ENCODE peak calls at places on chromosomes 11 and 22, in five cellular contexts. F is dorsolateral prefrontal cortex, G is HL-60, B is WTC11, R is endothelial cell. K is an unnamed sample.

GRCh38 chr22:23180301-23180892 is at the start of gene BCR:
- DNase-seq in F (peak; percentile 58), G (no peak), B (peak; percentile 52), R (peak; percentile 75), K (no peak)

GRCh38 chr11:97717922-97718321 is 1302.8 kb upstream of the CNTN5 start:
- DNase-seq in F (no peak), G (no peak), B (no peak), R (no peak), K (no peak)

GRCh38 chr22:42964994-42965699 is 49.8 kb downstream of the PACSIN2 start:
- DNase-seq in F (no peak), G (no peak), B (peak; percentile 38), R (no peak), K (no peak)

GRCh38 chr22:27122561-27122960 is 465.2 kb downstream of the MIAT start:
- DNase-seq in F (no peak), G (no peak), B (no peak), R (no peak), K (no peak)

GRCh38 chr11:11607772-11608171 is 14.0 kb downstream of the GALNT18 start:
- DNase-seq in F (no peak), G (no peak), B (no peak), R (no peak), K (no peak)

GRCh38 chr22:23862103-23862502 is 4.4 kb downstream of the SLC2A11 start:
- DNase-seq in F (no peak), G (no peak), B (peak; percentile 60), R (peak; percentile 55), K (no peak)

GRCh38 chr22:30843245-30843644 is 125.3 kb downstream of the MORC2 start:
- DNase-seq in F (no peak), G (no peak), B (no peak), R (no peak), K (no peak)

GRCh38 chr11:36354221-36355003 is 58.3 kb downstream of the PRR5L start:
- DNase-seq in F (no peak), G (no peak), B (no peak), R (no peak), K (no peak)

GRCh38 chr22:24427500-24428164 is at the start of gene ADORA2A:
- DNase-seq in F (no peak), G (peak; percentile 60), B (no peak), R (no peak), K (peak; percentile 88)

GRCh38 chr22:17580461-17581031 is 17.2 kb downstream of the SLC25A18 start:
- DNase-seq in F (no peak), G (no peak), B (peak; percentile 51), R (no peak), K (no peak)

GRCh38 chr11:106695506-106695905 is 322.8 kb downstream of the GUCY1A2 start:
- DNase-seq in F (no peak), G (no peak), B (no peak), R (no peak), K (no peak)

GRCh38 chr11:34235591-34236071 is 122.2 kb downstream of the ABTB2 start:
- DNase-seq in F (no peak), G (no peak), B (no peak), R (no peak), K (no peak)

GRCh38 chr11:73001615-73002014 is 140.5 kb downstream of the FCHSD2 start:
- DNase-seq in F (no peak), G (no peak), B (no peak), R (no peak), K (no peak)

GRCh38 chr11:123018702-123019101 is 37.1 kb upstream of the BSX start:
- DNase-seq in F (no peak), G (no peak), B (no peak), R (no peak), K (no peak)

GRCh38 chr11:123020968-123021367 is 39.3 kb upstream of the BSX start:
- DNase-seq in F (no peak), G (peak; percentile 17), B (peak; percentile 36), R (peak; percentile 32), K (no peak)
- TF ChIP-seq CTCF in F (peak; percentile 42), G (peak; percentile 89), B (no peak), R (peak; percentile 36), K (peak; percentile 71)

GRCh38 chr11:47216141-47216798 is 1.5 kb downstream of the DDB2 start:
- DNase-seq in F (no peak), G (no peak), B (no peak), R (no peak), K (no peak)
- TF ChIP-seq CTCF in F (no peak), G (no peak), B (no peak), R (no peak), K (no peak)

GRCh38 chr11:43515090-43515489 is 156.4 kb downstream of the TTC17 start:
- DNase-seq in F (no peak), G (no peak), B (peak; percentile 57), R (peak; percentile 24), K (no peak)
- TF ChIP-seq CTCF in F (no peak), G (no peak), B (no peak), R (no peak), K (no peak)

DNA sequence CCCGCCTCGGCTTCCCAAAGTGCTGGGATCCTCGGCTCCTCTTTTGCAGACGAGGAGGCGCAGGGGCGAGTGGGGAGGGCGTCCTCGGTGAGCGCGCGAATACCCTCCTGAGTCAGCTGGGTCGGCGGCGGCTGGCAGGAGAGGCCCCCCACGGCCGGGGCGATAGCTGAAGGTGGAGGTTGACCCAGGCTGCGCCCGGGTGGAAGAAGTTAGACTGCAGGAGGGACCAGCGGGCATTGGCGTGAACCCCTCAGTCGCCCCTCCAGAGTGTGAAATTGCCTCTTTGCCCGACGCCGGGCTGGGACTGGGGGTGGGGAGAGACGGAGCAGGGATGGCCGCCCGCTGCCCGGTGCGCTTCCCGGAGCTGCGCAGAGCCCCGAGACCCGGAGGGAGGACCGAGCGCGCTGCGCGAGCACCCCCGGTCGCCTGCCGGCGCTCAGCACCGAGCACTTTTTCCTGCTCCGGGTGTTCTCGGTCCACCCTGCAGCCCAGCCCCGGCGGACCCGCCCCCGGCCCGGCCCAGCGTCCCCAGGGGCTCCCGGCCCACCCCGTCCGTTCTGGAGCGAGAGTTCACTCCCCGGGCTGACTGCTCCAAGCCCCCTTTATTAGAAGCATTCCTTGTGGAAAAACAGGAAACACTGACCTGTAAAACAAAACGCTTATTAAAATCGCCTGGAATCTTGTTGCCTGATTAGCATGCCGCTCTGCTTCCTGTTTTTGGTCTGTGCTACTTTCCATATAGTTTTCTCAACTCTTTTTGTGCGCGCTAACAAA is 13.7 kb upstream of the CPT1A start:
- DNase-seq in F (no peak), G (peak; percentile 51), B (peak; percentile 51), R (peak; percentile 42), K (no peak)
- TF ChIP-seq CTCF in F (peak; percentile 51), G (no peak), B (no peak), R (no peak), K (no peak)

GRCh38 chr11:63489879-63490278 is 1.1 kb downstream of the PLAAT5 start:
- DNase-seq in F (no peak), G (no peak), B (peak; percentile 39), R (no peak), K (no peak)
- TF ChIP-seq CTCF in F (peak; percentile 12), G (no peak), B (no peak), R (no peak), K (no peak)

GRCh38 chr11:133967599-133968238 is 11.0 kb upstream of the IGSF9B start:
- DNase-seq in F (no peak), G (no peak), B (no peak), R (no peak), K (no peak)

GRCh38 chr11:133968300-133968699 is 11.5 kb upstream of the IGSF9B start:
- DNase-seq in F (no peak), G (no peak), B (peak; percentile 65), R (peak; percentile 65), K (no peak)

GRCh38 chr11:133966147-133966546 is 9.4 kb upstream of the IGSF9B start:
- DNase-seq in F (no peak), G (no peak), B (no peak), R (no peak), K (no peak)

GRCh38 chr11:133964946-133965632 is 8.3 kb upstream of the IGSF9B start:
- DNase-seq in F (no peak), G (no peak), B (no peak), R (no peak), K (no peak)

DNA sequence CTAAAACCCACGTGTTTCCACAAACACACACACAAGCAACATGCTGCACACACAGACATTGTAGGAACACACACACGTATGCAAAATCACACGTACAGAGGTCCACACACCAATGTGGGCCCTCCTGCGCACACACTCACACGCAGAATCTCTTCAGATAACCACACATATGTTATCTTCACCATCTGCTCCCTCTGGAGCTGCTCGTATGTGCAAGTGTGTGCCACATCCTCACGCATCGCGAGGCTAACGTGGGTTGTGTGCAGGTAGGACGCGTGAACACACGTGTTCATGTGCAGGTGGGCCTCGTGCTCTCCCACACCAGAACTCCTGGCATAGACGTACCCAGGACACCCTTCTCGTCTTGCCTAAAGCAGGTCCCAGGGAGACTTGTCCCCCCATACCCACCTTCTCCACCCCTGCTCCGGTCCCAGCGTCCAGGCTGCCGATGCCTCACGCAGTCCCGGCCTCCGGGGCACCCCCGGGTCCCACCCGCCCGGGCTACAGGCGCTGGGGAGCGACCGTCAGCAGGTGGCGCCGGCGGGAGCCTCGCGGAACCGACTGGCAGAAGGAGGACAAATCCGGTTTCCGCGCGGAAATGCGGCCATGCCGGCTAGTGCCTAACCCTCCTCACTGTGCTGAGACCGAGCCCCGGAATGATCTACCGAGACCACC is 10.3 kb upstream of the IGSF9B start:
- DNase-seq in F (peak; percentile 68), G (no peak), B (peak; percentile 85), R (peak; percentile 77), K (no peak)
- TF ChIP-seq CTCF in F (peak; percentile 64), G (no peak), B (peak; percentile 15), R (peak; percentile 28), K (no peak)